ENCODE peak calls at places on chromosome 4, in five cellular contexts. P is activated CD8-positive, alpha-beta memory T cell treated with anti-CD3 and anti-CD28 coated beads, Interleukin-2, amount 50 U/mL, for 4 hours; F is aorta; Y is GM23248; Z is tibial nerve. A is an unnamed sample.

GRCh38 chr4:118265312-118266144 is 87.3 kb downstream of the PRSS12 start:
- DNase-seq in P (peak), F (peak), Y (peak), Z (no peak), A (no peak)

GRCh38 chr4:1559896-1560650 is 124.0 kb downstream of the FAM53A start:
- DNase-seq in P (no peak), F (no peak), Y (peak), Z (no peak), A (no peak)

GRCh38 chr4:158032733-158033415 is 140.0 kb downstream of the GASK1B start:
- DNase-seq in P (no peak), F (no peak), Y (no peak), Z (no peak), A (no peak)

GRCh38 chr4:127244515-127244914 is 388.2 kb upstream of the INTU start:
- DNase-seq in P (no peak), F (no peak), Y (no peak), Z (no peak), A (no peak)

GRCh38 chr4:121189811-121190210 is 25.7 kb upstream of the TNIP3 start:
- DNase-seq in P (peak), F (no peak), Y (no peak), Z (no peak), A (no peak)

GRCh38 chr4:128455076-128455345 is 167.4 kb upstream of the PGRMC2 start:
- DNase-seq in P (no peak), F (no peak), Y (no peak), Z (no peak), A (no peak)

GRCh38 chr4:153676491-153676890 is 7.6 kb upstream of the TLR2 start:
- DNase-seq in P (no peak), F (no peak), Y (peak), Z (no peak), A (no peak)

GRCh38 chr4:107862658-107863057 is 37.9 kb downstream of the SGMS2 start:
- DNase-seq in P (no peak), F (no peak), Y (peak), Z (no peak), A (no peak)

GRCh38 chr4:154332681-154333421 is 158.7 kb downstream of the DCHS2 start:
- DNase-seq in P (peak), F (peak), Y (no peak), Z (no peak), A (no peak)

A was measured in right atrium auricular region.